ENCODE peak calls at places on chromosomes 3 and 15, in six cellular contexts. J is HepG2, X is foreskin fibroblast, M is HEK293T, D is dermis microvascular lymphatic vessel endothelial cell, A is astrocyte of the spinal cord. I is an unnamed sample.

GRCh38 chr15:31200735-31201151 is 99.2 kb upstream of the TRPM1 start:
- DNase-seq in X (no peak), J (peak), M (no peak), A (peak), D (peak), I (peak)

GRCh38 chr3:144463916-144464315 is 492.3 kb downstream of the DIPK2A start:
- DNase-seq in A (no peak), X (peak), J (no peak), D (no peak), M (no peak), I (no peak)

GRCh38 chr3:42024578-42025387 is 62.9 kb upstream of the ULK4 start:
- DNase-seq in J (no peak), D (no peak), M (no peak), X (no peak), A (peak), I (no peak)

GRCh38 chr15:48577495-48577894 is 68.0 kb downstream of the FBN1 start:
- DNase-seq in J (no peak), A (no peak), M (no peak), D (no peak), X (peak), I (no peak)

GRCh38 chr3:195003006-195003892 is 267.7 kb downstream of the XXYLT1 start:
- DNase-seq in D (no peak), J (no peak), A (no peak), X (no peak), M (no peak), I (no peak)

GRCh38 chr3:49745986-49746385 is 22.2 kb upstream of the GMPPB start:
- DNase-seq in D (peak), J (no peak), A (peak), M (no peak), X (no peak), I (no peak)

GRCh38 chr3:177377166-177377565 is 179.9 kb upstream of the TBL1XR1 start:
- DNase-seq in D (no peak), J (no peak), X (no peak), M (no peak), A (no peak), I (no peak)

GRCh38 chr15:60585743-60586708 is 107.1 kb upstream of the ICE2 start:
- DNase-seq in D (peak), X (peak), A (peak), J (peak), M (peak), I (peak)

GRCh38 chr3:16512435-16513140 is 911 bp downstream of the RFTN1 start:
- DNase-seq in A (peak), M (no peak), J (no peak), X (no peak), D (no peak), I (no peak)

GRCh38 chr3:3288288-3288687 is 108.8 kb upstream of the CRBN start:
- DNase-seq in A (no peak), D (no peak), M (no peak), X (no peak), J (no peak), I (no peak)

GRCh38 chr3:123559040-123559861 is 25.6 kb downstream of the HACD2 start:
- DNase-seq in M (peak), X (peak), D (peak), J (peak), A (peak), I (no peak)

GRCh38 chr3:128488995-128489859 is 3.8 kb downstream of the GATA2 start:
- DNase-seq in A (no peak), M (peak), X (no peak), D (no peak), J (peak), I (peak)

GRCh38 chr3:87390318-87390717 is 113.9 kb upstream of the POU1F1 start:
- DNase-seq in A (no peak), M (no peak), J (no peak), D (no peak), X (no peak), I (no peak)

GRCh38 chr3:4633078-4634004 is 140.2 kb downstream of the ITPR1 start:
- DNase-seq in X (peak), J (peak), A (peak), D (peak), M (peak), I (peak)

GRCh38 chr3:181629029-181629428 is 82.7 kb upstream of the SOX2 start:
- DNase-seq in A (peak), M (no peak), D (peak), J (no peak), X (peak), I (no peak)

GRCh38 chr3:102089904-102090492 is 240.7 kb downstream of the NFKBIZ start:
- DNase-seq in D (no peak), X (peak), J (no peak), M (peak), A (peak), I (no peak)

GRCh38 chr3:11548721-11549131 is 95.0 kb downstream of the VGLL4 start:
- DNase-seq in X (peak), J (no peak), M (no peak), A (peak), D (peak), I (no peak)

GRCh38 chr3:122964844-122965243 is 62.7 kb downstream of the SEMA5B start:
- DNase-seq in X (no peak), A (no peak), D (no peak), J (no peak), M (no peak), I (no peak)

GRCh38 chr3:173889522-173890055 is 492.0 kb downstream of the NLGN1 start:
- DNase-seq in X (no peak), D (no peak), A (peak), M (no peak), J (no peak), I (no peak)

GRCh38 chr3:95319921-95320494 is 1257.1 kb downstream of the NSUN3 start:
- DNase-seq in X (no peak), A (peak), J (no peak), M (no peak), D (no peak), I (no peak)

GRCh38 chr3:34301313-34301712 is 502.9 kb downstream of the PDCD6IP start:
- DNase-seq in J (no peak), X (no peak), M (no peak), A (no peak), D (no peak), I (no peak)

I was measured in HuH-7.